ENCODE peak calls at places on chromosome 22, in nine cellular contexts. B is A549, K is AG04450, M is BJ, Y is HFFc6, Q is WTC11, T is brain microvascular endothelial cell, O is Calu3, F is lower lobe of right lung. V is an unnamed sample.
A peak's percentile ranks its signal among the peaks of the same experiment; 100 is the strongest.

GRCh38 chr22:37186997-37187522 is 987 bp downstream of the C1QTNF6 start:
- DNase-seq in B (peak; percentile 36), K (no peak), M (no peak), Y (no peak), Q (no peak), T (no peak), O (no peak), F (peak; percentile 34), V (no peak)

GRCh38 chr22:35611891-35612576 is 5.1 kb downstream of the MB start:
- DNase-seq in B (no peak), K (no peak), M (no peak), Y (no peak), Q (no peak), T (no peak), O (no peak), F (peak; percentile 32), V (no peak)

GRCh38 chr22:40387758-40388157 is 17.4 kb downstream of the SGSM3 start:
- DNase-seq in B (no peak), K (no peak), M (no peak), Y (no peak), Q (no peak), T (no peak), O (peak; percentile 47), F (no peak), V (no peak)

GRCh38 chr22:49553076-49553475 is 274.6 kb downstream of the BRD1 start:
- DNase-seq in B (no peak), K (no peak), M (no peak), Y (no peak), Q (no peak), T (no peak), O (no peak), F (no peak), V (no peak)

GRCh38 chr22:37428649-37429586 is 1.6 kb upstream of the ELFN2 start:
- DNase-seq in B (peak; percentile 53), K (no peak), M (no peak), Y (no peak), Q (peak; percentile 81), T (no peak), O (peak; percentile 65), F (no peak), V (peak; percentile 19)

GRCh38 chr22:41779889-41780505 is 20.5 kb upstream of the CCDC134 start:
- DNase-seq in B (no peak), K (no peak), M (no peak), Y (no peak), Q (no peak), T (no peak), O (no peak), F (no peak), V (no peak)

GRCh38 chr22:28984482-28985158 is 77.0 kb downstream of the C22orf31 start:
- DNase-seq in B (no peak), K (no peak), M (no peak), Y (no peak), Q (no peak), T (no peak), O (no peak), F (no peak), V (no peak)

GRCh38 chr22:50716291-50717024 is 21.5 kb upstream of the ACR start:
- DNase-seq in B (no peak), K (no peak), M (no peak), Y (no peak), Q (no peak), T (no peak), O (no peak), F (no peak), V (no peak)

GRCh38 chr22:41664951-41665350 is 23.7 kb downstream of the SNU13 start:
- DNase-seq in B (no peak), K (no peak), M (no peak), Y (no peak), Q (no peak), T (no peak), O (no peak), F (no peak), V (no peak)

GRCh38 chr22:20559174-20559760 is 51.9 kb downstream of the MED15 start:
- DNase-seq in B (no peak), K (no peak), M (no peak), Y (no peak), Q (no peak), T (no peak), O (no peak), F (no peak), V (no peak)

GRCh38 chr22:33013051-33013450 is 45.1 kb downstream of the SYN3 start:
- DNase-seq in B (no peak), K (no peak), M (no peak), Y (no peak), Q (no peak), T (no peak), O (no peak), F (no peak), V (no peak)

GRCh38 chr22:42282943-42283287 is 12.5 kb upstream of the TCF20 start:
- DNase-seq in B (no peak), K (no peak), M (no peak), Y (no peak), Q (no peak), T (no peak), O (no peak), F (no peak), V (no peak)

GRCh38 chr22:43876866-43877509 is 14.7 kb upstream of the SULT4A1 start:
- DNase-seq in B (no peak), K (no peak), M (no peak), Y (no peak), Q (peak; percentile 7), T (no peak), O (no peak), F (no peak), V (no peak)

GRCh38 chr22:24159650-24160049 is 21.6 kb upstream of the SUSD2 start:
- DNase-seq in B (no peak), K (no peak), M (no peak), Y (no peak), Q (no peak), T (no peak), O (no peak), F (no peak), V (no peak)

GRCh38 chr22:41364955-41365354 is 16.8 kb upstream of the TEF start:
- DNase-seq in B (no peak), K (no peak), M (no peak), Y (no peak), Q (no peak), T (no peak), O (no peak), F (no peak), V (no peak)

GRCh38 chr22:27372969-27373670 is 428.4 kb downstream of the MN1 start:
- DNase-seq in B (no peak), K (no peak), M (no peak), Y (no peak), Q (peak; percentile 96), T (peak; percentile 18), O (peak; percentile 24), F (peak; percentile 70), V (no peak)
- TF ChIP-seq CTCF in B (no peak), K (no peak), M (no peak), Y (no peak), Q (no peak), T (peak; percentile 17), O (no peak), F (peak; percentile 15), V (no peak)

DNA sequence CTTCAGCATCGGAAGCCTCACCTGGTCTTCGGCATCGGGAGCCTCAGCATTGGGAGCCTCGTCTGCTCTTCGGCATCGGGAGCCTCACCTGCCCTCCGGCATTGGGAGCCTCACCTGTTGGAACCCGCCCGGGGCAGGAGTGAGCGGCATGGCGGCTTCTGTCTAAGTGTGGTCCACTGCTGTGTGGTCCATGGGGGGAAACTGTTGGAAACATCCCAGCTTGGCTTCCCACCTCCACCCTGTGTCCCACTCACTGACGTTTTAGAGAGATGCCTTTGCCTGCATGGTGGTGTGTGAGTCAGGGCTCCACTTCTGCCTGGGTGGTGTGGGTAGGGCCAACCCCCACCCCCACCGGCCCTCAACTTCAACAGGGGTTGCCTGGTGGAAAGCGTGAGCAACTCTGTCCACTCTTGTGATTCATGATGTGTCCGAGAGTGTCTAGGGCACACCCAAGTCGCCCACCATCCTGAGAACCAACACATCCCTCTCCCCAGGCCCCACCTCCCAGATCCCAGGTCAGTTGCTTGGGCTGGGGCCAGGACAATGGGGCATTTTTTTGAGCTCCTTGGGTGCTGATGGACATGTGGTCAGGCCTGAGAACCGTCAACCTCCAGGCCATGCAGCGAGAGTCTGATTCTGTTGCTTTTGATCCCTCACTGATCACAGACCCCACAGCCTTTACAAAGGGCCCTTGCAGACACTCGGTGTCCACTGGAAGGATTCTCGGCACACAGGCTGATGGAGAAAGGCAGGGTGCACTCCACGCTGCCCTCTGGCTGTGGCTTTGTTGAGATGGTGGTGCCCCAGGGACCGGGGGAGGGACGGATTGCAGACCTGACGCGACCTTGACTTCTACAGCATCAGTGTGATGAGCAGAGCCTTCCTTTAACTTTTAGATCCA is 406.7 kb downstream of the TBC1D22A start:
- DNase-seq in B (peak; percentile 6), K (no peak), M (no peak), Y (no peak), Q (peak; percentile 68), T (no peak), O (peak; percentile 17), F (peak; percentile 14), V (no peak)
- TF ChIP-seq CTCF in B (no peak), K (peak; percentile 35), M (peak; percentile 40), Y (peak; percentile 64), Q (peak; percentile 32), T (peak; percentile 53), O (no peak), F (no peak), V (peak; percentile 16)

GRCh38 chr22:31241936-31242335 is 29.8 kb downstream of the LIMK2 start:
- DNase-seq in B (no peak), K (no peak), M (no peak), Y (peak; percentile 76), Q (no peak), T (peak; percentile 82), O (no peak), F (no peak), V (no peak)
- TF ChIP-seq CTCF in B (no peak), K (peak; percentile 36), M (peak; percentile 32), Y (peak; percentile 51), Q (no peak), T (peak; percentile 51), O (no peak), F (no peak), V (peak; percentile 35)

GRCh38 chr22:27892064-27892463 is 27.0 kb downstream of the PITPNB start:
- DNase-seq in B (no peak), K (no peak), M (no peak), Y (no peak), Q (no peak), T (no peak), O (no peak), F (no peak), V (no peak)

GRCh38 chr22:27888310-27888709 is 30.7 kb downstream of the PITPNB start:
- DNase-seq in B (no peak), K (no peak), M (no peak), Y (no peak), Q (no peak), T (no peak), O (no peak), F (no peak), V (no peak)

GRCh38 chr22:27883656-27884350 is 35.3 kb downstream of the PITPNB start:
- DNase-seq in B (no peak), K (no peak), M (no peak), Y (no peak), Q (peak; percentile 21), T (no peak), O (no peak), F (no peak), V (no peak)

GRCh38 chr22:27885977-27886842 is 32.8 kb downstream of the PITPNB start:
- DNase-seq in B (peak; percentile 10), K (peak; percentile 91), M (no peak), Y (peak; percentile 77), Q (peak; percentile 46), T (peak; percentile 48), O (peak; percentile 43), F (no peak), V (peak; percentile 19)

DNA sequence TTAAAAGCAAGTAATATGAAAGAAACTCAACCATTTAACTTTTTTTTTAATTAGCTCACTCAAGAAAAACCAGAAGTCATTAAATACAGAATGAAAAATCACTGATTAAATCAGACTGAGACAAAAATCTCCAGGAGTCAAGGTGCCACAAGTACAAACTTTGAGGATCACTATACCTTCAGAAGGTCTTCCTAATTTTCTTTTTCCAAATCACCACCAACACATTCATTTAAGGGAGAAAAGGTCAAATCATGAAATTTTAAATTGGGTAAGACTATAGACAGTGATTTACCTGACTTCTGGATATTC is 32.3 kb downstream of the PITPNB start:
- DNase-seq in B (no peak), K (no peak), M (no peak), Y (no peak), Q (no peak), T (no peak), O (no peak), F (no peak), V (no peak)
- TF ChIP-seq CTCF in B (no peak), K (no peak), M (no peak), Y (peak; percentile 65), Q (no peak), T (no peak), O (no peak), F (no peak), V (no peak)